ENCODE peak calls at places on chromosomes 4 and X, in five cellular contexts. K is ovary, H is sigmoid colon, F is stomach, O is H9. Z is an unnamed sample.

GRCh38 chrX:15761564-15762191 is 23.6 kb downstream of the CA5B start:
- DNase-seq in K (no peak), F (no peak), H (no peak), O (peak), Z (peak)

GRCh38 chr4:112290341-112290740 is 4.6 kb upstream of the TIFA start:
- DNase-seq in K (no peak), F (no peak), O (no peak), H (no peak), Z (no peak)

GRCh38 chr4:13349096-13349495 is 135.0 kb downstream of the RAB28 start:
- DNase-seq in F (no peak), O (no peak), K (no peak), H (no peak), Z (no peak)

GRCh38 chr4:5381981-5382441 is 326.3 kb downstream of the EVC2 start:
- DNase-seq in K (no peak), O (no peak), H (no peak), F (no peak), Z (no peak)

GRCh38 chrX:134158821-134159512 is 78.0 kb upstream of the CCDC160 start:
- DNase-seq in K (no peak), F (no peak), H (no peak), O (no peak), Z (no peak)

GRCh38 chr4:140219567-140219966 is 65.6 kb upstream of the MAML3 start:
- DNase-seq in K (no peak), O (no peak), F (no peak), H (no peak), Z (no peak)

GRCh38 chrX:114619874-114620273 is 36.0 kb downstream of the HTR2C start:
- DNase-seq in F (no peak), H (no peak), K (no peak), O (no peak), Z (no peak)

GRCh38 chr4:150068300-150068699 is 9.9 kb upstream of the DCLK2 start:
- DNase-seq in F (no peak), K (no peak), H (no peak), O (no peak), Z (no peak)

GRCh38 chr4:4801013-4801412 is 58.5 kb upstream of the MSX1 start:
- DNase-seq in F (no peak), H (no peak), O (no peak), K (no peak), Z (no peak)

GRCh38 chr4:74418063-74418670 is 26.8 kb upstream of the AREG start:
- DNase-seq in O (no peak), K (no peak), H (no peak), F (no peak), Z (no peak)

GRCh38 chr4:82604522-82604921 is 42.7 kb upstream of the TMEM150C start:
- DNase-seq in H (no peak), K (no peak), O (no peak), F (no peak), Z (no peak)

GRCh38 chrX:97039363-97040029 is 155.8 kb downstream of the RPA4 start:
- DNase-seq in F (peak), K (peak), H (peak), O (no peak), Z (peak)

GRCh38 chr4:1055721-1056590 is 44.5 kb downstream of the FGFRL1 start:
- DNase-seq in F (peak), H (peak), O (peak), K (peak), Z (peak)

GRCh38 chr4:140427104-140427918 is at the start of gene CLGN:
- DNase-seq in O (peak), F (peak), H (peak), K (peak), Z (peak)

GRCh38 chrX:13338985-13339384 is 19.1 kb upstream of the ATXN3L start:
- DNase-seq in O (no peak), F (no peak), K (no peak), H (no peak), Z (no peak)

GRCh38 chr4:106587558-106587957 is 219.0 kb upstream of the GIMD1 start:
- DNase-seq in H (no peak), F (no peak), O (no peak), K (no peak), Z (no peak)

GRCh38 chr4:40087799-40088366 is 31.2 kb downstream of the N4BP2 start:
- DNase-seq in O (no peak), K (no peak), F (no peak), H (no peak), Z (no peak)

GRCh38 chr4:138053601-138054322 is 188.4 kb downstream of the SLC7A11 start:
- DNase-seq in F (no peak), H (no peak), O (no peak), K (no peak), Z (no peak)

GRCh38 chrX:5399403-5399802 is 829.3 kb downstream of the NLGN4X start:
- DNase-seq in O (no peak), K (no peak), H (no peak), F (no peak), Z (no peak)

GRCh38 chr4:181549789-181550188 is 693.4 kb upstream of the TENM3 start:
- DNase-seq in H (no peak), K (no peak), F (no peak), O (no peak), Z (no peak)
- H3K27ac ChIP-seq in H (no peak), K (no peak), F (no peak), O (no peak), Z (no peak)

GRCh38 chrX:72609313-72609712 is 36.7 kb upstream of the HDAC8 start:
- DNase-seq in F (no peak), H (no peak), O (no peak), K (no peak), Z (no peak)
- TF ChIP-seq CTCF in F (no peak), H (no peak), O (peak), K (no peak), Z (peak)

DNA sequence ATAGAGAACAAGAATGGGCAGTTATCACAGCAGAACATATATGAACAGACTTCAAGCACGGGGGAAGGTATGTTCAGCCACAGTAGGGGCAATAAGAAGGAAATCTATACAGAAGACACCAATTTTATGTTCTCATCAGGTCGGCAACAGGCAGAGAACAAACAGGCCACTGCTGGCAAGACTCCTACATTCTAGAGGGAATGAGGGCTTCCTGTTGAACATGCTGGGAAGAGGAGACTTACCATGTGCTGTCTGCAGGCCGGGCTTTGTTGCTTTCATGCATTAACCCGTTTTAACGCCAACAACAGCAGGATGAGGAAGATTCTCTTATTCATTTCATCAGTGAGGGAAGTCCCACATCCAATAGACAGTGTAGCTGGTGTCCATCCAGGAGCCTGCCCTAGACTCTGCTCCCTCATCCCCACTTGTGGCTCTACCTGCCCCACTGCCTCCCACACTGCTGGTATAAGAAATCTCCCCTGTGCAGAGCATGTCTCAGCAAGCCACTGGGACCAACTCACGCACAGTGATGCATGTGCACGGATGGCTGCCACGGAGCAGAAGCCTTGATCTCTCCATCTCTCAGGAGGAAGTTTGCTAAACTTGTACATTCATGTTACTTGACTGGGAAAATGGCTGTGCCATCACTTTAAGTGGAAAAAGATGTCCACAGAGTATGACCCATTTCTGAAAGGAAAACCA is 84.5 kb downstream of the ACOX3 start:
- DNase-seq in H (peak), F (no peak), K (no peak), O (peak), Z (peak)
- H3K27ac ChIP-seq in H (peak), F (no peak), K (no peak), O (no peak), Z (no peak)

DNA sequence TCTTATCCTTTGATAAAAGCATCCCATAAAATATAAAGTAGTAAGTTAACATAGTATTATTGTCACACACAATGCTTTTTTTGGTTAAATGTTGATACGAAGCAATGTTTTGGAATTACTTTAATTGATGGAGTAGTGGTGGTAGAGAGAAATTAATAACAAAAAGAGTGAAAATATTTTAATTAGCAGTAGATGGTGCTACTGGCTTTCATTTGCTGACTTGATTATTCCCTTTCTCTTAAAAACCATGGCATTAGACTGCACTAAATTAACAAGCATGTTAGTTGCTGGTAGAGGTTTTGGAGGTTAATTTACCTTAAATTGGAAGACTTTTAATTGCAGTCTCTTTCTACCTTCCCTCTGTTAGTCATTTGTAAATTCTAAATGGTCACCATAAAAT is 8.9 kb upstream of the DCK start:
- DNase-seq in O (no peak), K (no peak), F (no peak), H (no peak), Z (no peak)
- TF ChIP-seq CTCF in O (no peak), K (no peak), F (no peak), H (no peak), Z (peak)

DNA sequence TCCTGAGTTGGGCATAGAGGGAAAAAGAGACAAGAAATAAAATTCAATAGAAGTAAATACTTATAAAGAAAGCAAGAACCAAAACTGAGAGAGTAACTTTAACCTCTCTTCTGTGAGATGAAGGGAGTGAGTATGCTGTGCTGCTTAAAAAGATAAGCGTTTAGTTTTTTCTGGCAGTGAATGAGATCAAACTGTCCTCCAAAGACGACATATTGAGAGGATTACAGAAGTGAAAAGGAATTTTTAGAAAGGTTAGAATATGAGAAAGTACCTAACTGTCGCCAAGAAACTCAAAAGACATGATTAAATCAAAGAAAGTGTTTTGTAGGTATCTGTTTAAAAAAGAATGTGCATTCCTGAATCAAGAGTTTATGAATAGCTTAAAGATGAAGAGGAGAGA is 16.0 kb downstream of the GAB1 start:
- DNase-seq in K (no peak), O (no peak), H (no peak), F (no peak), Z (no peak)
- H3K27ac ChIP-seq in K (no peak), O (no peak), H (peak), F (no peak), Z (peak)

DNA sequence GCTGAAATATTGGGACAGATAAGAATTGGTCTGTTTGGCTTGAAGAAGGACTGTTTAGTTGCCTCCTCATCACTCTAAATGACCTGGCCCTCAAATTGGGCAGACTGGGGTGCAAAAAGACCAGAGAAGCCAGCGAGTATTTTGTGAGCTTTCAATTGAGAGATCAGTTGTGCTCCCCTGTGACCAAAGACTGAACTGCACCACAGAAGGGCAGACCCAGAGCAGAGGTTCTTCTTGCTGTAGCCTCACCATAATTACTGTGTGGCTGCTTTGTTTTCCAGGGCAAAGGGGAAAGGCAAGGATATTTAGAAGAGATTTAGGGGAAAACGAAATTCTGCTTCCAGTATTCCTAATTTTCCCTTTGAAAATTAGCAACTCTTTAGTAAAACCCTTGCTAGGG is 104.0 kb upstream of the MBNL3 start:
- DNase-seq in O (peak), H (no peak), F (no peak), K (no peak), Z (peak)
- TF ChIP-seq CTCF in O (peak), H (no peak), F (no peak), K (no peak), Z (peak)

GRCh38 chr4:87097075-87097474 is 123.3 kb downstream of the KLHL8 start:
- DNase-seq in H (no peak), F (no peak), K (no peak), O (peak), Z (no peak)

GRCh38 chr4:87090305-87090704 is 130.1 kb downstream of the KLHL8 start:
- DNase-seq in K (no peak), H (no peak), O (no peak), F (no peak), Z (no peak)

GRCh38 chr4:87092389-87093141 is 127.9 kb downstream of the KLHL8 start:
- DNase-seq in H (peak), F (peak), K (peak), O (no peak), Z (peak)

GRCh38 chr4:87089368-87089767 is 131.1 kb downstream of the KLHL8 start:
- DNase-seq in F (no peak), H (no peak), O (no peak), K (no peak), Z (no peak)

DNA sequence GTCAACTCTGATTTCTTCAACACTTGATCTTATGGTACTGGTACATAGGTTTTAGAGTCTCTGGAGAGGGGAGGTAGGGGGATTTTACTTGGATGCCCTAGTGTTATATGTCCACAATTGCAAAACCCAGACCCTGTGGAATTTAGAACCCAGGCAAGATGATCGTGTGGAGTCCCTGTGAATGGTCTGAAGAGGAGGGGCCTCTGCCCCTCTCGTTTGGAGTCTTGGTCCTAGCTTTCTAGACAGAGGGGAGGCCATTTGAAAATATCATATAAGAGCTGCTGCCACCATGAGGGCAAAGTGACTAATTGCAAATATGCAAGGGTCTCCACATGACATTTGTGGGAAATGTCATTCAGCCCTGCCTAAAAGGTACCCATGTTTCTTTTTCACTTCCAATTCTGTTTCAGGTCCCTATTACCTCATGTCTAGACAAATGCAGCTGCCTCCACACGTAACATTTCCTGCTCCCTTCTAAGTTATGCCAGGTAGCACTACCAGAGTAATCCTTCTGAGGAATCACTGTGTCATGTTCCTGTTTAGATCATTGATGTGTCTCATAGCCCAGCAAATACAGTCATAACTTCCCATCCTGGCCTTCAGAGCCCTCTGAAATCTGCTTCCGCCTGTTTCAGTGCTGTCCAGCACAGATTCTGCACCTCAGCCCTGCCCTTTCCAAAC is 126.8 kb downstream of the KLHL8 start:
- DNase-seq in K (peak), O (peak), F (no peak), H (no peak), Z (peak)
- H3K27ac ChIP-seq in K (no peak), O (no peak), F (no peak), H (peak), Z (peak)

GRCh38 chr4:3765271-3766206 is 646 bp upstream of the ADRA2C start:
- DNase-seq in F (peak), K (no peak), O (peak), H (no peak), Z (peak)
- TF ChIP-seq CTCF in F (no peak), K (no peak), O (peak), H (no peak), Z (peak)

GRCh38 chr4:6747690-6748068 is 31.7 kb downstream of the BLOC1S4 start:
- DNase-seq in O (no peak), F (peak), K (no peak), H (no peak), Z (no peak)
- H3K27ac ChIP-seq in O (no peak), F (peak), K (no peak), H (peak), Z (peak)

Z was measured in body of pancreas.